ENCODE peak calls at places on chromosomes 11 and 22, in nine cellular contexts. A is NCI-H1436, U is psoas muscle, K is DMS53, V is T-helper 22 cell, Z is PC-3, T is hypothalamus, D is GM13977, W is GM23248. J is an unnamed sample.

GRCh38 chr11:88292156-88292844 is 45.2 kb downstream of the CTSC start:
- DNase-seq in D (no peak), K (peak), U (no peak), A (no peak), V (no peak), W (peak), T (no peak), Z (peak), J (no peak)

GRCh38 chr11:30535818-30536217 is 50.3 kb downstream of the MPPED2 start:
- DNase-seq in A (no peak), U (no peak), V (no peak), D (no peak), T (no peak), K (no peak), W (no peak), Z (no peak), J (no peak)

GRCh38 chr11:55970935-55971334 is 1.2 kb upstream of the OR10AG1 start:
- DNase-seq in K (no peak), W (no peak), D (no peak), U (no peak), T (no peak), A (no peak), V (no peak), Z (no peak), J (no peak)

GRCh38 chr11:76276046-76276772 is 69.9 kb upstream of the WNT11 start:
- DNase-seq in K (no peak), U (no peak), V (no peak), T (no peak), D (no peak), W (no peak), Z (no peak), A (no peak), J (no peak)

GRCh38 chr22:41682033-41682807 is 6.4 kb downstream of the SNU13 start:
- DNase-seq in K (no peak), A (peak), V (peak), D (peak), T (peak), Z (peak), U (peak), W (peak), J (peak)

GRCh38 chr22:50674606-50675552 is 2.3 kb downstream of the SHANK3 start:
- DNase-seq in U (no peak), K (peak), W (peak), D (peak), V (no peak), Z (peak), A (peak), T (no peak), J (no peak)

GRCh38 chr11:129701706-129702105 is 113.9 kb upstream of the TMEM45B start:
- DNase-seq in V (no peak), K (no peak), T (no peak), Z (no peak), A (no peak), U (no peak), D (no peak), W (no peak), J (no peak)

GRCh38 chr11:133844217-133844616 is 1.1 kb downstream of the SPATA19 start:
- DNase-seq in D (no peak), V (no peak), A (no peak), W (no peak), T (no peak), Z (no peak), K (no peak), U (no peak), J (no peak)

GRCh38 chr11:862028-862703 is 19.5 kb downstream of the TSPAN4 start:
- DNase-seq in K (no peak), V (no peak), U (no peak), D (no peak), A (no peak), W (no peak), T (no peak), Z (no peak), J (no peak)

GRCh38 chr11:79262221-79262620 is 178.6 kb downstream of the TENM4 start:
- DNase-seq in K (no peak), V (no peak), U (no peak), D (no peak), Z (no peak), T (no peak), A (no peak), W (peak), J (no peak)

J was measured in posterior cingulate gyrus.